ENCODE peak calls at places on chromosomes 4 and X, in nine cellular contexts. H is GM23248; X is stimulated activated CD4-positive, alpha-beta T cell treated with anti-CD3 and anti-CD28 coated beads, TNF-alpha, amount 100 ng/mL, for 24 hours; I is naive thymus-derived CD8-positive, alpha-beta T cell; K is left ventricle myocardium inferior; T is nucleus accumbens; U is KG1; R is CD8-positive, alpha-beta T cell; W is OCI-LY7. S is an unnamed sample.

GRCh38 chr4:2284161-2284933 is 22.4 kb upstream of the MXD4 start:
- DNase-seq in H (no peak), K (peak; percentile 5), T (no peak), I (no peak), U (no peak), W (no peak), R (no peak), X (no peak), S (no peak)

GRCh38 chrX:67893931-67894330 is 350.1 kb downstream of the AR start:
- DNase-seq in I (no peak), T (no peak), R (no peak), W (peak; percentile 7), H (peak; percentile 0), K (no peak), X (no peak), U (no peak), S (no peak)

GRCh38 chrX:74492720-74493201 is 71.5 kb downstream of the SLC16A2 start:
- DNase-seq in U (no peak), I (peak; percentile 9), H (no peak), K (no peak), X (peak; percentile 4), R (no peak), T (peak; percentile 17), W (peak; percentile 0), S (peak; percentile 26)

GRCh38 chr4:180041576-180041975 is 2201.6 kb upstream of the TENM3 start:
- DNase-seq in X (no peak), I (no peak), T (no peak), R (no peak), K (no peak), W (no peak), H (no peak), U (no peak), S (no peak)

GRCh38 chr4:15361529-15361928 is 66.3 kb upstream of the C1QTNF7 start:
- DNase-seq in R (no peak), H (no peak), K (no peak), I (no peak), W (no peak), U (no peak), T (no peak), X (no peak), S (no peak)

GRCh38 chr4:37757121-37757520 is 69.4 kb upstream of the PGM2 start:
- DNase-seq in H (no peak), X (no peak), I (no peak), T (no peak), W (no peak), R (no peak), U (no peak), K (no peak), S (no peak)

GRCh38 chrX:33204889-33205288 is 6.5 kb downstream of the DMD start:
- DNase-seq in K (no peak), U (no peak), H (no peak), I (no peak), R (no peak), W (no peak), T (no peak), X (no peak), S (no peak)

GRCh38 chrX:360496-361150 is 26.1 kb downstream of the PPP2R3B start:
- DNase-seq in I (no peak), H (no peak), X (no peak), U (no peak), W (no peak), K (no peak), R (no peak), T (no peak), S (no peak)

GRCh38 chr4:53592686-53593641 is 1.7 kb upstream of the LNX1 start:
- DNase-seq in K (peak; percentile 22), W (no peak), H (no peak), I (no peak), T (no peak), U (no peak), R (no peak), X (no peak), S (no peak)

GRCh38 chr4:16360694-16361262 is 134.5 kb upstream of the TAPT1 start:
- DNase-seq in X (no peak), U (no peak), T (no peak), R (no peak), H (no peak), K (no peak), I (no peak), W (no peak), S (no peak)